ENCODE peak calls at places on chromosomes 12 and 14, in four cellular contexts. K is GM23248, E is mesendoderm, M is endodermal cell. D is an unnamed sample.

GRCh38 chr12:93829073-93829472 is 151.9 kb downstream of the CRADD start:
- DNase-seq in K (no peak), E (no peak), M (no peak), D (no peak)

GRCh38 chr12:60271816-60272215 is 676.0 kb downstream of the SLC16A7 start:
- DNase-seq in K (no peak), E (no peak), M (no peak), D (no peak)

GRCh38 chr14:94022532-94023411 is 3.4 kb upstream of the OTUB2 start:
- DNase-seq in K (no peak), E (no peak), M (no peak), D (no peak)

GRCh38 chr14:93943930-93944329 is 16.8 kb downstream of the FAM181A start:
- DNase-seq in K (no peak), E (no peak), M (no peak), D (no peak)

GRCh38 chr14:78197088-78197487 is 26.9 kb downstream of the NRXN3 start:
- DNase-seq in K (no peak), E (no peak), M (no peak), D (no peak)

GRCh38 chr12:120013659-120014380 is 24.8 kb downstream of the BICDL1 start:
- DNase-seq in K (no peak), E (peak; percentile 18), M (no peak), D (no peak)

GRCh38 chr12:58575281-58575680 is 345.0 kb downstream of the LRIG3 start:
- DNase-seq in K (peak; percentile 90), E (no peak), M (no peak), D (peak; percentile 68)

GRCh38 chr12:51589060-51589459 is 2.0 kb upstream of the SCN8A start:
- DNase-seq in K (no peak), E (no peak), M (no peak), D (no peak)

GRCh38 chr12:94930772-94931171 is 72.7 kb downstream of the NDUFA12 start:
- DNase-seq in K (no peak), E (no peak), M (no peak), D (no peak)

GRCh38 chr14:75453817-75454434 is 26.1 kb downstream of the JDP2 start:
- DNase-seq in K (no peak), E (peak; percentile 37), M (peak; percentile 74), D (no peak)

GRCh38 chr14:59130472-59130871 is 58.0 kb upstream of the DAAM1 start:
- DNase-seq in K (no peak), E (no peak), M (no peak), D (no peak)

GRCh38 chr12:104570174-104570907 is 113.6 kb downstream of the CHST11 start:
- DNase-seq in K (no peak), E (no peak), M (no peak), D (no peak)
- H3K4me3 ChIP-seq in K (no peak overlapping the region), E (no peak overlapping the region), M (no peak overlapping the region), D (no peak overlapping the region)

GRCh38 chr12:132695431-132695830 is 8.0 kb downstream of the PXMP2 start:
- DNase-seq in K (no peak), E (no peak), M (no peak), D (no peak)
- H3K4me3 ChIP-seq in K (no peak overlapping the region), E (no peak overlapping the region), M (no peak overlapping the region), D (no peak overlapping the region)

GRCh38 chr14:62118871-62119270 is 356.7 kb downstream of the SNAPC1 start:
- DNase-seq in K (no peak), E (no peak), M (no peak), D (no peak)

GRCh38 chr14:62118461-62118860 is 356.2 kb downstream of the SNAPC1 start:
- DNase-seq in K (no peak), E (no peak), M (no peak), D (no peak)

GRCh38 chr14:62117010-62117717 is 354.9 kb downstream of the SNAPC1 start:
- DNase-seq in K (peak; percentile 60), E (peak; percentile 98), M (peak; percentile 98), D (peak; percentile 38)

DNA sequence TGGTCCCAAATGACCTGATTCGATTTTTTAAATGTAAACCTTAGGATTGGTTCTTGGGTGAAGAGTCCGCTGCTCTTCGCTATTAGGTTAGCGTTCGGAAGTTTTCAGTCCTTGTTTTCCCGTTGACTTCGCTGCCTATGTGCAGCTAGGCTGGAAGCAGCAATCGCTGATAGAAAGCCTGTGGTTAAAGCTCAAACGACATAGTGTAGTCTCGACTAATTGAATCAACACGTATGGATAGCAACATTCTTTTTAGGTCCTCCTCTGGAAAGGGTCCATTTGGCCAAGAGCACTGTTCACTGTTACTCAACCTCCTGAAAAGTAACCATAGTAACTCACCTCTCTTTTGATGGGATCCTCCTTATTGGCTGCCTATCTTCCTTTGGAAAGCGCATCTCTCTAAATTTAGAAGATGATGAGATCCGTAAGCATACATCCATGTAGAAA is 355.5 kb downstream of the SNAPC1 start:
- DNase-seq in K (peak; percentile 4), E (no peak), M (no peak), D (peak; percentile 2)
- H3K4me3 ChIP-seq in K (peak overlapping the region; percentile 6), E (no peak overlapping the region), M (peak overlapping the region; percentile 79), D (no peak overlapping the region)

GRCh38 chr14:69572634-69573135 is 2.0 kb downstream of the CCDC177 start:
- DNase-seq in K (peak; percentile 35), E (no peak), M (no peak), D (no peak)
- H3K4me3 ChIP-seq in K (peak overlapping the region; percentile 55), E (no peak overlapping the region), M (no peak overlapping the region), D (no peak overlapping the region)

GRCh38 chr14:98964171-98964570 is 307.8 kb downstream of the BCL11B start:
- DNase-seq in K (no peak), E (no peak), M (no peak), D (no peak)
- H3K4me3 ChIP-seq in K (no peak overlapping the region), E (no peak overlapping the region), M (no peak overlapping the region), D (no peak overlapping the region)

D was measured in AG10803.